ENCODE peak calls at places on chromosomes 6 and 20, in four cellular contexts. C is mesendoderm, R is neuronal stem cell, V is IMR-90. D is an unnamed sample.

GRCh38 chr6:10391799-10392198 is 23.1 kb downstream of the TFAP2A start:
- DNase-seq in C (no peak), R (peak; percentile 17), V (no peak), D (no peak)

GRCh38 chr20:46423882-46424482 is 17.6 kb upstream of the ELMO2 start:
- DNase-seq in C (peak; percentile 63), R (no peak), V (no peak), D (no peak)

GRCh38 chr6:163637524-163637923 is 223.0 kb downstream of the QKI start:
- DNase-seq in C (no peak), R (no peak), V (no peak), D (no peak)

GRCh38 chr20:62824476-62825287 is 7.8 kb downstream of the COL9A3 start:
- DNase-seq in C (peak; percentile 73), R (no peak), V (no peak), D (no peak)

GRCh38 chr6:26087284-26088115 is at the start of gene HFE:
- DNase-seq in C (peak; percentile 58), R (no peak), V (peak; percentile 68), D (peak; percentile 77)

GRCh38 chr20:14295238-14295637 is 42.2 kb downstream of the FLRT3 start:
- DNase-seq in C (peak; percentile 8), R (no peak), V (no peak), D (no peak)

GRCh38 chr6:2194643-2195042 is 50.8 kb downstream of the GMDS start:
- DNase-seq in C (no peak), R (no peak), V (no peak), D (no peak)

GRCh38 chr6:118551063-118551672 is 3.1 kb downstream of the PLN start:
- DNase-seq in C (peak; percentile 45), R (peak; percentile 15), V (peak; percentile 79), D (peak; percentile 79)

GRCh38 chr6:6008648-6009421 is 2.1 kb upstream of the NRN1 start:
- DNase-seq in C (peak; percentile 91), R (peak; percentile 86), V (no peak), D (no peak)

GRCh38 chr20:62142252-62143117 is 709 bp downstream of the PSMA7 start:
- DNase-seq in C (no peak), R (no peak), V (no peak), D (no peak)

GRCh38 chr6:152127429-152128165 is 320.1 kb downstream of the ESR1 start:
- DNase-seq in C (peak; percentile 23), R (no peak), V (no peak), D (peak; percentile 13)

GRCh38 chr20:36485286-36485685 is 56.0 kb upstream of the MYL9 start:
- DNase-seq in C (no peak), R (no peak), V (no peak), D (no peak)

GRCh38 chr6:169019727-169020491 is 233.7 kb downstream of the THBS2 start:
- DNase-seq in C (peak; percentile 60), R (no peak), V (peak; percentile 14), D (no peak)

GRCh38 chr6:157328108-157328692 is 4.9 kb upstream of the TMEM242 start:
- DNase-seq in C (no peak), R (no peak), V (peak; percentile 25), D (no peak)

GRCh38 chr20:63939061-63939935 is 16.9 kb downstream of the UCKL1 start:
- DNase-seq in C (no peak), R (no peak), V (no peak), D (no peak)

GRCh38 chr6:106702451-106703110 is 73.2 kb downstream of the QRSL1 start:
- DNase-seq in C (no peak), R (no peak), V (no peak), D (no peak)

GRCh38 chr6:139126255-139126654 is 8.6 kb upstream of the HECA start:
- DNase-seq in C (no peak), R (no peak), V (peak; percentile 92), D (peak; percentile 94)

GRCh38 chr6:48032156-48032555 is 78.8 kb downstream of the PTCHD4 start:
- DNase-seq in C (peak; percentile 22), R (no peak), V (peak; percentile 81), D (peak; percentile 94)

GRCh38 chr6:80173411-80173810 is 66.9 kb downstream of the BCKDHB start:
- DNase-seq in C (no peak), R (no peak), V (no peak), D (no peak)

DNA sequence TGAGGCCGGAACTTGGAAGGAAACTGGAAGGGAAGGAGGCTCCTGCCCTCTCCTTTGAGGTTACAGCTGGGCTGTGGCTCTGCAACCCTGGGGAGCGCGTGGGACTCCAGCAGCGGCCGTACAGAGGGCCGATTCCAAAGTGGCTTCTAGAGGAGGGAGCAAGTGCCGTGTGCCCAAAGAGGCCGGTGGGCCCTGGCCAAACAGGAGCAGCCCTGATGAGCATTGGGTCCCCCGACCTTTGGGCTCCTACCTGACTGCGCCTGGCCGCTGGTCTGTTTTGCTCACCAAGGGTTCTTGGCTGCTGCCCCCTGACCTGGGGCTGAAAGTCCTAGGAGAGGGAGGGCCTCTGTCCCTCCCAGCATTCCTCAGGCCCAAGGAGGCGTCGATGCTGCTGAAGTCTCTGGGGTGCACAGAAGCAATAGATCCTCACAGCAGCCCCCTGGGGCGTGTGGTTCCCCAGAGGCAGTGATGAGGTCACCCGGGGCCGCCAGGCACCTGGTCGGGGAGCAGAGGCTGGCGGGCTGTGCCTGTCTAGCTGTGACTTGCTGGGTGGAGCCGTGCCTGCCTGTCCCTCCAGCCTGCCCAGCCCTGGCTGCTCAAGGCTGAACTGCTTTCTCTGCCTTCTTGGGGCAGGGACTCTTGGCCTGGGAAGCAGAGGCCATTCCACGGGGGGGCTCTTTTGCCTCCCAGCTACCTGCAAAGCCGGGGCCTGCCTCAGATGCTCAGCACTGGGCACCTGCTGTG is 9.8 kb downstream of the RBM38 start:
- DNase-seq in C (no peak), R (no peak), V (no peak), D (no peak)
- H4K8ac ChIP-seq in C (no peak overlapping the region), R (no peak overlapping the region), V (no peak overlapping the region), D (no peak overlapping the region)

DNA sequence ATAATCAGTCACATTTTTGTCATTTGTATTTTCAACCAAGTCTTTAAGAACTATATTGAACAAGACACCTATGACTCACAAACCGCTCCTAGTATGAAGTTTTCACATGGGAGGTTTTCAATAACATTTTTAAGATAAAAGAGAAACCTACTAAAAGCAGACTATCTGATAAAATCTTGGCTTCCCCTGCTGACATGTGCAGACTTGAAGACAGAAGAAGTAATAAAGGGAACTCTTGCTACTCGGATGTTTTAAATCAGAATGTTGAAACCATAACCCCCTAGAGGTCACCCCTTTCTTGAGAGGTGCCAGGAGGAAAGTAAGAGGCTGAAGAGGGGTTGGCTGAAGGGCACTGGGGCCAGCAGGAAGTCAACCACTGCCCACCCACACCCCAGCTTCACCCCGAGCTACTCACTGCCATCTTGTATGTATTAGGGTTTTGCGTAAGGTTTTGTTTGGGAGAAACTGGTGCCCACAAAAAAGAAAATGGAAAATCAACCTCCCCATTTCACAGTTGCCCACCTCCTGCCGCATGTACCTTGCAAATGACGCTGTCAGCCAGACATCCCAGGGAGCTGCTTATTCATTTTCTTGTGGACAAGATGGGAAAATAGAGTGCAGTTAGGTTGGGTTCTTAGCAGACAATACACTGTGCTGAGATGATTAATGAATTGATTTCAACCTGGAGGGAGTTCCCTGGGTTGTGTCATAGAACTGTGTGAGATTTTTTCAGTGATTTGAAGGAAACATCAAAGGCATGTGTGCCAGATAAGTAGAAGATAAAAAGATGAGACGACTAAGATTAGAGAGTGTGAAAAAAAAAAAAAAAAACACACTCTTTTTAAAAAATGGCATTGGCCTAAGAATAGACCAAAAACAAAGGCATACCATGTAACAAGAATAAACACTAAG is 83.2 kb upstream of the TAB2 start:
- DNase-seq in C (peak; percentile 69), R (no peak), V (peak; percentile 52), D (peak; percentile 54)
- H2BK5ac ChIP-seq in C (peak overlapping the region; percentile 54), R (no peak overlapping the region), V (no peak overlapping the region), D (peak overlapping the region; percentile 87)

DNA sequence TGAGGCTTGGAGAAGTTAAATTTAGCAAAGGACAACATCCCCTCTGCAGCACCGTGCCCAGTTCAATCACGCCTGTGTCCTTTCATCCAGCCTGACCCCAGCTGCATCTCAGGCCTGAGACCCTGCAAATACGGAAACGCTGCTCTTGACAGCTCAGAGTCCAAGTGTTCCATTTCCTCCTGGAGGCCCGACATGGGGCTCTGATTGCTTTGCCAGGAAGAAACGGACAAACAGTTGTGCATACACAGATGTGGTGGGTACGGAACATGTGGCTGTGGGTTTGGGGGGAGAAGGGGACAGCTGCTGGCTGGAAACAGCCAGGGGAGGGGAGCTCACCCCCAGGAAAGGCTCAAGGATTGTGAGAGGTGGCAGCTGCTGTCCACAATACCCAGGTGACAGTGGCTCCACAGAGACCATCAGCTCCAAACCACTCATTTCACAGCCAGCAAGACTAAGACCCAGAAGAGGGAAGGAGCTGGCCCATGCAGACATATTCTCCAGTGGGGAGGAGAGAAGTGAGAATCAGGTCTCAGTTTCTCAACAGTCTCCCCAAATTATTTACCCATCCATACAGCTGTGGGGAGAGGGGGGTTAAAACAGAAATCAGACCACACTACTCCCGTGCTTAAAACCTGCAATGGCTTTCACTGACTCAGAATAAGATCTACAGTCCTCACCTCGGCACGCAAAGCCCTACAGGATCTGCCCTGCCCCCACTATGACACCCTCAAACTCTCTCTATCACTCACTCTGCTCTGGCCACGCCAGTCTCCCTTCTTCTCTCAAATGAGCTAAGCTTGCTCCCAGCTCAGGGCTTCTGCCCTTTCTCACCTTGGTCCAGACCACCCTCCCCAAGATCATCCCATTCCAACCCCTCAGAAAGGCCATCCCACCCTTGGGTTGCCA is 89.1 kb downstream of the PREX1 start:
- DNase-seq in C (no peak), R (no peak), V (no peak), D (no peak)
- H3K36me3 ChIP-seq in C (peaks cover 2% of the 10 kb centered on the region), R (peaks cover 100% of the 10 kb centered on the region), V (no peaks in the 10 kb centered on the region), D (peaks cover 5% of the 10 kb centered on the region)

GRCh38 chr6:150613269-150613668 is 13.6 kb downstream of the PLEKHG1 start:
- DNase-seq in C (no peak), R (no peak), V (no peak), D (no peak)
- H4K8ac ChIP-seq in C (no peak overlapping the region), R (no peak overlapping the region), V (no peak overlapping the region), D (no peak overlapping the region)

D was measured in mesenchymal stem cell.